ENCODE peak calls at places on chromosome 4, in seven cellular contexts. One of them, this sample, is unnamed.

GRCh38 chr4:169253904-169254303 is 16.9 kb downstream of the SH3RF1 start:
- DNase-seq in BE2C: no peak
- DNase-seq in tibial artery: no peak
- DNase-seq in left ventricle myocardium inferior: no peak
- DNase-seq in lung: no peak
- DNase-seq in cardiac fibroblast: peak
- DNase-seq in omental fat pad: no peak
- DNase-seq in this sample: no peak

GRCh38 chr4:145951931-145952330 is 13.3 kb upstream of the ZNF827 start:
- DNase-seq in BE2C: no peak
- DNase-seq in omental fat pad: no peak
- DNase-seq in lung: no peak
- DNase-seq in cardiac fibroblast: peak
- DNase-seq in left ventricle myocardium inferior: no peak
- DNase-seq in tibial artery: no peak
- DNase-seq in this sample: no peak

GRCh38 chr4:114384629-114385028 is 214.0 kb upstream of the UGT8 start:
- DNase-seq in omental fat pad: no peak
- DNase-seq in lung: no peak
- DNase-seq in left ventricle myocardium inferior: no peak
- DNase-seq in cardiac fibroblast: peak
- DNase-seq in tibial artery: no peak
- DNase-seq in BE2C: peak
- DNase-seq in this sample: peak

GRCh38 chr4:127870688-127871087 is 10.0 kb upstream of the PLK4 start:
- DNase-seq in cardiac fibroblast: peak
- DNase-seq in left ventricle myocardium inferior: no peak
- DNase-seq in tibial artery: no peak
- DNase-seq in omental fat pad: no peak
- DNase-seq in BE2C: no peak
- DNase-seq in lung: peak
- DNase-seq in this sample: no peak

GRCh38 chr4:63717384-63717783 is 691.9 kb downstream of the TECRL start:
- DNase-seq in tibial artery: no peak
- DNase-seq in left ventricle myocardium inferior: no peak
- DNase-seq in lung: no peak
- DNase-seq in BE2C: no peak
- DNase-seq in cardiac fibroblast: peak
- DNase-seq in omental fat pad: no peak
- DNase-seq in this sample: no peak

GRCh38 chr4:121651597-121651996 is 45.2 kb downstream of the ANXA5 start:
- DNase-seq in cardiac fibroblast: no peak
- DNase-seq in left ventricle myocardium inferior: no peak
- DNase-seq in tibial artery: no peak
- DNase-seq in lung: no peak
- DNase-seq in omental fat pad: no peak
- DNase-seq in BE2C: no peak
- DNase-seq in this sample: no peak

GRCh38 chr4:8164687-8165086 is 6.1 kb upstream of the ABLIM2 start:
- DNase-seq in BE2C: no peak
- DNase-seq in left ventricle myocardium inferior: no peak
- DNase-seq in omental fat pad: no peak
- DNase-seq in tibial artery: no peak
- DNase-seq in cardiac fibroblast: no peak
- DNase-seq in lung: no peak
- DNase-seq in this sample: no peak

GRCh38 chr4:151646322-151646721 is 114.5 kb downstream of the GATB start:
- DNase-seq in tibial artery: no peak
- DNase-seq in BE2C: no peak
- DNase-seq in lung: no peak
- DNase-seq in cardiac fibroblast: peak
- DNase-seq in omental fat pad: no peak
- DNase-seq in left ventricle myocardium inferior: no peak
- DNase-seq in this sample: no peak

GRCh38 chr4:86261634-86262033 is 98.2 kb downstream of the MAPK10 start:
- DNase-seq in omental fat pad: no peak
- DNase-seq in tibial artery: no peak
- DNase-seq in lung: no peak
- DNase-seq in cardiac fibroblast: peak
- DNase-seq in BE2C: no peak
- DNase-seq in left ventricle myocardium inferior: no peak
- DNase-seq in this sample: no peak

GRCh38 chr4:129352480-129352879 is 256.5 kb downstream of the C4orf33 start:
- DNase-seq in cardiac fibroblast: no peak
- DNase-seq in BE2C: no peak
- DNase-seq in left ventricle myocardium inferior: no peak
- DNase-seq in omental fat pad: no peak
- DNase-seq in lung: no peak
- DNase-seq in tibial artery: no peak
- DNase-seq in this sample: no peak

GRCh38 chr4:152590179-152591031 is 54.5 kb upstream of the FBXW7 start:
- DNase-seq in BE2C: peak
- DNase-seq in lung: no peak
- DNase-seq in tibial artery: no peak
- DNase-seq in cardiac fibroblast: peak
- DNase-seq in left ventricle myocardium inferior: no peak
- DNase-seq in omental fat pad: no peak
- DNase-seq in this sample: no peak

GRCh38 chr4:98586634-98587354 is 71.6 kb downstream of the TSPAN5 start:
- DNase-seq in omental fat pad: no peak
- DNase-seq in lung: no peak
- DNase-seq in tibial artery: no peak
- DNase-seq in BE2C: no peak
- DNase-seq in left ventricle myocardium inferior: no peak
- DNase-seq in cardiac fibroblast: no peak
- DNase-seq in this sample: no peak

GRCh38 chr4:142713282-142714030 is 132.6 kb downstream of the INPP4B start:
- DNase-seq in cardiac fibroblast: no peak
- DNase-seq in BE2C: no peak
- DNase-seq in omental fat pad: no peak
- DNase-seq in left ventricle myocardium inferior: no peak
- DNase-seq in tibial artery: no peak
- DNase-seq in lung: no peak
- DNase-seq in this sample: no peak

GRCh38 chr4:11106769-11107168 is 321.9 kb downstream of the HS3ST1 start:
- DNase-seq in left ventricle myocardium inferior: no peak
- DNase-seq in cardiac fibroblast: peak
- DNase-seq in tibial artery: no peak
- DNase-seq in BE2C: no peak
- DNase-seq in omental fat pad: no peak
- DNase-seq in lung: no peak
- DNase-seq in this sample: no peak

GRCh38 chr4:126086041-126086440 is 771.3 kb downstream of the FAT4 start:
- DNase-seq in BE2C: no peak
- DNase-seq in lung: no peak
- DNase-seq in tibial artery: no peak
- DNase-seq in left ventricle myocardium inferior: no peak
- DNase-seq in omental fat pad: no peak
- DNase-seq in cardiac fibroblast: no peak
- DNase-seq in this sample: no peak

GRCh38 chr4:20658456-20658855 is 41.8 kb upstream of the PACRGL start:
- DNase-seq in omental fat pad: no peak
- DNase-seq in tibial artery: no peak
- DNase-seq in lung: no peak
- DNase-seq in BE2C: no peak
- DNase-seq in left ventricle myocardium inferior: no peak
- DNase-seq in cardiac fibroblast: no peak
- DNase-seq in this sample: no peak

GRCh38 chr4:7861440-7861881 is 78.2 kb downstream of the AFAP1 start:
- DNase-seq in tibial artery: no peak
- DNase-seq in lung: no peak
- DNase-seq in left ventricle myocardium inferior: peak
- DNase-seq in omental fat pad: no peak
- DNase-seq in BE2C: no peak
- DNase-seq in cardiac fibroblast: peak
- DNase-seq in this sample: no peak

GRCh38 chr4:42655921-42656735 is 777 bp downstream of the ATP8A1 start:
- DNase-seq in omental fat pad: peak
- DNase-seq in cardiac fibroblast: no peak
- DNase-seq in BE2C: peak
- DNase-seq in lung: peak
- DNase-seq in left ventricle myocardium inferior: peak
- DNase-seq in tibial artery: peak
- DNase-seq in this sample: peak

GRCh38 chr4:8331567-8331955 is 62.0 kb downstream of the HTRA3 start:
- DNase-seq in cardiac fibroblast: peak
- DNase-seq in tibial artery: peak
- DNase-seq in left ventricle myocardium inferior: no peak
- DNase-seq in lung: no peak
- DNase-seq in BE2C: peak
- DNase-seq in omental fat pad: no peak
- DNase-seq in this sample: no peak

GRCh38 chr4:98685225-98686045 is 27.0 kb upstream of the TSPAN5 start:
- DNase-seq in cardiac fibroblast: no peak
- DNase-seq in omental fat pad: no peak
- DNase-seq in left ventricle myocardium inferior: no peak
- DNase-seq in BE2C: no peak
- DNase-seq in tibial artery: no peak
- DNase-seq in lung: no peak
- DNase-seq in this sample: no peak

GRCh38 chr4:3708103-3708510 is 58.1 kb upstream of the ADRA2C start:
- DNase-seq in omental fat pad: no peak
- DNase-seq in cardiac fibroblast: peak
- DNase-seq in BE2C: peak
- DNase-seq in left ventricle myocardium inferior: no peak
- DNase-seq in lung: no peak
- DNase-seq in tibial artery: peak
- DNase-seq in this sample: no peak

DNA sequence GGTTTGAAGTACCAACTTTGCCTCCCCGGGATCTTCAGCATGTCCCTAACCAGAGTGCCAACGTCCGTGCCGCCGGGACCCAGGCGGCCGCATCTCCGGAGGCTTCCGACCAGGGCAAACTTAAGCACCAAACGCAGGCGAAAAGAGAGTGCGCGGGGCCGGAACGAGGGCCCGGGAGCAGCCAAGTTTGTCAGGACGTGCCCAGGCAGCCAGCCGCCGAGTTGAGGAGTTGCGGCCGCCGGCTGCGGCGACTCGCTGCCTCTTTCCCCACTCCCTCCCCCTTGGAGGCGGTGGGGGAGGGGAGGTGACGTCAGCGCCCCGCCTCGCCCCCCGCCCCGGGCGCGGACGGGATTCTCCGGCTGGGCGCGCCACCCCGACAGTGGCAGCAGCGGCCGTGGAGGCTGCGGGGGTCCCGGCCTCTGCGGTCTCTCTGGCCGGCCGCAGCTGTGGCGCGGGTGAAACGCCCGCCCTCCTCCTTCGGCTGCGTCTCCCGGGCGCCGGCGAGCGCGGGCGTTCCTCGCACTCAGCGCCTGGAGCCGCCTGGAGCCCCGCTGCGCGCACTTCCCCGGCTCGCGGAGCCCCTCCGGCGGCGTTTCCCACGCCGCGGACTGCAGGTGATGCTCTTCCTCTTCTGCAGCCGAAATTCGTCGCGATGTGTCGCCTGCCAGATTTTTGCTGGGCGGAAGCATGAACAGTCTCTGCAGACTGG is 2.9 kb upstream of the FAT1 start:
- DNase-seq in cardiac fibroblast: peak
- DNase-seq in BE2C: peak
- DNase-seq in tibial artery: peak
- DNase-seq in left ventricle myocardium inferior: peak
- DNase-seq in omental fat pad: no peak
- DNase-seq in lung: peak
- DNase-seq in this sample: no peak
- TF ChIP-seq CTCF in cardiac fibroblast: no peak
- TF ChIP-seq CTCF in BE2C: no peak
- TF ChIP-seq CTCF in tibial artery: peak
- TF ChIP-seq CTCF in left ventricle myocardium inferior: no peak
- TF ChIP-seq CTCF in omental fat pad: no peak
- TF ChIP-seq CTCF in lung: no peak
- TF ChIP-seq CTCF in this sample: no peak

GRCh38 chr4:76767983-76768382 is 130.0 kb downstream of the SOWAHB start:
- DNase-seq in tibial artery: no peak
- DNase-seq in left ventricle myocardium inferior: no peak
- DNase-seq in omental fat pad: no peak
- DNase-seq in cardiac fibroblast: no peak
- DNase-seq in BE2C: no peak
- DNase-seq in lung: no peak
- DNase-seq in this sample: no peak

GRCh38 chr4:76762136-76763130 is 135.5 kb downstream of the SOWAHB start:
- DNase-seq in tibial artery: no peak
- DNase-seq in omental fat pad: no peak
- DNase-seq in left ventricle myocardium inferior: no peak
- DNase-seq in lung: no peak
- DNase-seq in cardiac fibroblast: no peak
- DNase-seq in BE2C: no peak
- DNase-seq in this sample: no peak

GRCh38 chr4:76764251-76764650 is 133.7 kb downstream of the SOWAHB start:
- DNase-seq in tibial artery: no peak
- DNase-seq in cardiac fibroblast: peak
- DNase-seq in BE2C: no peak
- DNase-seq in omental fat pad: no peak
- DNase-seq in left ventricle myocardium inferior: no peak
- DNase-seq in lung: no peak
- DNase-seq in this sample: no peak

GRCh38 chr4:76760214-76760613 is 137.7 kb downstream of the SOWAHB start:
- DNase-seq in cardiac fibroblast: no peak
- DNase-seq in left ventricle myocardium inferior: no peak
- DNase-seq in omental fat pad: no peak
- DNase-seq in tibial artery: no peak
- DNase-seq in BE2C: no peak
- DNase-seq in lung: no peak
- DNase-seq in this sample: no peak

GRCh38 chr4:76765473-76766183 is 132.3 kb downstream of the SOWAHB start:
- DNase-seq in BE2C: no peak
- DNase-seq in omental fat pad: no peak
- DNase-seq in cardiac fibroblast: no peak
- DNase-seq in lung: no peak
- DNase-seq in left ventricle myocardium inferior: no peak
- DNase-seq in tibial artery: no peak
- DNase-seq in this sample: no peak
- TF ChIP-seq CTCF in BE2C: no peak
- TF ChIP-seq CTCF in omental fat pad: no peak
- TF ChIP-seq CTCF in cardiac fibroblast: no peak
- TF ChIP-seq CTCF in lung: no peak
- TF ChIP-seq CTCF in left ventricle myocardium inferior: no peak
- TF ChIP-seq CTCF in tibial artery: no peak
- TF ChIP-seq CTCF in this sample: no peak

DNA sequence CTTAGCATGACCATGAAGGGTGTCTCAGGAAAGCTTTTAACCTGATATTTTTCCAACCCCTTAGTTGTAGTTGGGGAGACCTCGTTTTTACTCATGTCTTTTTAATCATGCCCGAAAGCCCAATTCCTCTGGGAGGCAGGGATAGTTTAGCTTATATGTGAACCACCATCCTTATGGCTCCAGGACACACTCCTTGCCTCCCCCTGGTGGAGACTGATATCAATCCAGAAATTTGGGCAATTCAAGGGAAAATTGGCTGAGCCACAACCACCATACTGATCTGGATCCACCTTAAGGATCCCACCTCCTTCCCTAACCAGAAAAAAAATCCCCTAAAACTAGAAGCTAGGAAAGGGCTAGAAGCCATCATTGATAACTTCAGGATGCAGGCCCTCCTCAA is 13.4 kb upstream of the COL25A1 start:
- DNase-seq in left ventricle myocardium inferior: no peak
- DNase-seq in BE2C: no peak
- DNase-seq in cardiac fibroblast: peak
- DNase-seq in lung: no peak
- DNase-seq in tibial artery: no peak
- DNase-seq in omental fat pad: no peak
- DNase-seq in this sample: no peak
- TF ChIP-seq CTCF in left ventricle myocardium inferior: no peak
- TF ChIP-seq CTCF in BE2C: no peak
- TF ChIP-seq CTCF in cardiac fibroblast: peak
- TF ChIP-seq CTCF in lung: no peak
- TF ChIP-seq CTCF in tibial artery: no peak
- TF ChIP-seq CTCF in omental fat pad: no peak
- TF ChIP-seq CTCF in this sample: no peak

GRCh38 chr4:52038109-52038912 is at the start of gene SGCB:
- DNase-seq in BE2C: peak
- DNase-seq in cardiac fibroblast: peak
- DNase-seq in tibial artery: peak
- DNase-seq in omental fat pad: no peak
- DNase-seq in left ventricle myocardium inferior: peak
- DNase-seq in lung: peak
- DNase-seq in this sample: peak
- TF ChIP-seq CTCF in BE2C: no peak
- TF ChIP-seq CTCF in cardiac fibroblast: no peak
- TF ChIP-seq CTCF in tibial artery: no peak
- TF ChIP-seq CTCF in omental fat pad: no peak
- TF ChIP-seq CTCF in left ventricle myocardium inferior: peak
- TF ChIP-seq CTCF in lung: no peak
- TF ChIP-seq CTCF in this sample: no peak